ENCODE peak calls at places on chromosome 16, in six cellular contexts. Y, Q, K, B, V and H are unnamed samples.

GRCh38 chr16:88619859-88620655 is 18.3 kb upstream of the IL17C start:
- DNase-seq in V (no peak), K (no peak), Q (no peak), Y (no peak), B (no peak), H (no peak)

GRCh38 chr16:15963307-15963910 is 14.0 kb downstream of the ABCC1 start:
- DNase-seq in K (no peak), Q (no peak), Y (no peak), B (no peak), V (no peak), H (no peak)

GRCh38 chr16:31456988-31457360 is 2.3 kb upstream of the ARMC5 start:
- DNase-seq in Q (no peak), V (no peak), K (no peak), Y (no peak), B (no peak), H (no peak)

GRCh38 chr16:81005644-81006471 is 827 bp downstream of the CMC2 start:
- DNase-seq in V (no peak), Y (no peak), K (no peak), B (peak; percentile 4), Q (no peak), H (peak; percentile 18)

GRCh38 chr16:4506450-4506849 is 30.3 kb downstream of the HMOX2 start:
- DNase-seq in V (peak; percentile 44), Q (no peak), Y (no peak), B (peak; percentile 70), K (peak; percentile 79), H (peak; percentile 48)

GRCh38 chr16:73510852-73511251 is 462.9 kb upstream of the ZFHX3 start:
- DNase-seq in V (no peak), B (no peak), K (no peak), Y (no peak), Q (no peak), H (no peak)

GRCh38 chr16:53822936-53823529 is 119.1 kb downstream of the FTO start:
- DNase-seq in Y (no peak), Q (no peak), V (no peak), B (peak; percentile 6), K (no peak), H (peak; percentile 84)

GRCh38 chr16:16014329-16015224 is 65.2 kb downstream of the ABCC1 start:
- DNase-seq in Q (no peak), Y (peak; percentile 72), V (no peak), B (no peak), K (no peak), H (no peak)

GRCh38 chr16:15874745-15875314 is 13.6 kb downstream of the CEP20 start:
- DNase-seq in K (peak; percentile 30), Y (peak; percentile 42), B (no peak), Q (peak; percentile 33), V (no peak), H (peak; percentile 44)

GRCh38 chr16:85138073-85138824 is 26.0 kb upstream of the CIBAR2 start:
- DNase-seq in B (no peak), V (no peak), K (no peak), Y (no peak), Q (no peak), H (no peak)

GRCh38 chr16:76360384-76360783 is 83.2 kb downstream of the CNTNAP4 start:
- DNase-seq in K (no peak), Y (no peak), Q (no peak), B (no peak), V (no peak), H (no peak)

GRCh38 chr16:30997887-30998711 is 12.3 kb downstream of the STX1B start:
- DNase-seq in K (no peak), Y (no peak), B (no peak), Q (peak; percentile 86), V (no peak), H (no peak)

GRCh38 chr16:74448990-74449389 is 27.7 kb upstream of the CLEC18B start:
- DNase-seq in B (no peak), Y (peak; percentile 58), Q (peak; percentile 72), V (no peak), K (no peak), H (peak; percentile 54)

GRCh38 chr16:14501331-14502255 is 128.5 kb downstream of the PARN start:
- DNase-seq in V (no peak), Y (peak; percentile 92), K (no peak), B (no peak), Q (peak; percentile 92), H (no peak)